ENCODE peak calls at places on chromosomes 7 and 10, in four cellular contexts. One of them, this sample, is unnamed.

GRCh38 chr10:24465899-24466615 is 257.1 kb downstream of the KIAA1217 start:
- DNase-seq in NCI-H774: peak; percentile 38
- DNase-seq in activated effector memory CD4-positive, alpha-beta T cell treated with anti-CD3 and anti-CD28 coated beads, Interleukin-2, amount 50 U/mL, for 16 hours: peak; percentile 78
- DNase-seq in IMR-90: peak; percentile 96
- DNase-seq in this sample: peak; percentile 18

GRCh38 chr10:102710604-102711003 is 3.6 kb downstream of the ARL3 start:
- DNase-seq in IMR-90: peak; percentile 89
- DNase-seq in activated effector memory CD4-positive, alpha-beta T cell treated with anti-CD3 and anti-CD28 coated beads, Interleukin-2, amount 50 U/mL, for 16 hours: no peak
- DNase-seq in NCI-H774: no peak
- DNase-seq in this sample: no peak

GRCh38 chr10:96641896-96642295 is 55.1 kb upstream of the TM9SF3 start:
- DNase-seq in NCI-H774: no peak
- DNase-seq in IMR-90: no peak
- DNase-seq in activated effector memory CD4-positive, alpha-beta T cell treated with anti-CD3 and anti-CD28 coated beads, Interleukin-2, amount 50 U/mL, for 16 hours: no peak
- DNase-seq in this sample: no peak

GRCh38 chr10:69345402-69345801 is 67.1 kb downstream of the HK1 start:
- DNase-seq in IMR-90: no peak
- DNase-seq in NCI-H774: peak; percentile 83
- DNase-seq in activated effector memory CD4-positive, alpha-beta T cell treated with anti-CD3 and anti-CD28 coated beads, Interleukin-2, amount 50 U/mL, for 16 hours: no peak
- DNase-seq in this sample: peak; percentile 92

GRCh38 chr7:13541326-13541725 is 448.1 kb downstream of the ETV1 start:
- DNase-seq in NCI-H774: no peak
- DNase-seq in activated effector memory CD4-positive, alpha-beta T cell treated with anti-CD3 and anti-CD28 coated beads, Interleukin-2, amount 50 U/mL, for 16 hours: no peak
- DNase-seq in IMR-90: peak; percentile 39
- DNase-seq in this sample: no peak

GRCh38 chr10:132341781-132342180 is 9.8 kb downstream of the LRRC27 start:
- DNase-seq in NCI-H774: no peak
- DNase-seq in activated effector memory CD4-positive, alpha-beta T cell treated with anti-CD3 and anti-CD28 coated beads, Interleukin-2, amount 50 U/mL, for 16 hours: no peak
- DNase-seq in IMR-90: no peak
- DNase-seq in this sample: no peak

GRCh38 chr10:54983255-54983654 is 182.2 kb upstream of the PCDH15 start:
- DNase-seq in NCI-H774: no peak
- DNase-seq in IMR-90: no peak
- DNase-seq in activated effector memory CD4-positive, alpha-beta T cell treated with anti-CD3 and anti-CD28 coated beads, Interleukin-2, amount 50 U/mL, for 16 hours: no peak
- DNase-seq in this sample: no peak

GRCh38 chr10:81473755-81474154 is 401.2 kb upstream of the NRG3 start:
- DNase-seq in IMR-90: no peak
- DNase-seq in activated effector memory CD4-positive, alpha-beta T cell treated with anti-CD3 and anti-CD28 coated beads, Interleukin-2, amount 50 U/mL, for 16 hours: no peak
- DNase-seq in NCI-H774: no peak
- DNase-seq in this sample: no peak

GRCh38 chr7:876077-876971 is at the start of gene GET4:
- DNase-seq in NCI-H774: peak; percentile 96
- DNase-seq in activated effector memory CD4-positive, alpha-beta T cell treated with anti-CD3 and anti-CD28 coated beads, Interleukin-2, amount 50 U/mL, for 16 hours: peak; percentile 99
- DNase-seq in IMR-90: peak; percentile 93
- DNase-seq in this sample: peak; percentile 29

GRCh38 chr10:60390224-60390626 is 550 bp upstream of the ANK3 start:
- DNase-seq in IMR-90: peak; percentile 70
- DNase-seq in activated effector memory CD4-positive, alpha-beta T cell treated with anti-CD3 and anti-CD28 coated beads, Interleukin-2, amount 50 U/mL, for 16 hours: no peak
- DNase-seq in NCI-H774: no peak
- DNase-seq in this sample: no peak